ENCODE peak calls at places on chromosome 20, in six cellular contexts. M is heart left ventricle, Z is heart right ventricle, Y is fibroblast of lung, A is K562, F is SJSA1. U is an unnamed sample. For H3K27me3, the result is how much of the 10 kb centered on the place peaks cover.

GRCh38 chr20:23227274-23227673 is 123.3 kb upstream of the NXT1 start:
- DNase-seq in M (no peak), Z (no peak), Y (no peak), A (no peak), F (no peak), U (no peak)

GRCh38 chr20:2331901-2332565 is 36.2 kb downstream of the TGM3 start:
- DNase-seq in M (no peak), Z (no peak), Y (no peak), A (no peak), F (no peak), U (no peak)

GRCh38 chr20:62320581-62321354 is 18.0 kb downstream of the ADRM1 start:
- DNase-seq in M (no peak), Z (no peak), Y (no peak), A (peak), F (no peak), U (no peak)

GRCh38 chr20:43842126-43843020 is 72.3 kb upstream of the TOX2 start:
- DNase-seq in M (no peak), Z (no peak), Y (no peak), A (no peak), F (peak), U (no peak)

GRCh38 chr20:59074456-59074855 is 31.9 kb upstream of the PRELID3B start:
- DNase-seq in M (no peak), Z (no peak), Y (peak), A (no peak), F (no peak), U (no peak)

GRCh38 chr20:38447931-38448675 is 13.0 kb upstream of the SNHG17 start:
- DNase-seq in M (no peak), Z (no peak), Y (no peak), A (peak), F (no peak), U (no peak)

GRCh38 chr20:13665709-13666108 is 27.0 kb upstream of the TASP1 start:
- DNase-seq in M (no peak), Z (no peak), Y (no peak), A (no peak), F (no peak), U (no peak)

GRCh38 chr20:58002901-58003300 is 225.6 kb downstream of the ANKRD60 start:
- DNase-seq in M (no peak), Z (no peak), Y (no peak), A (no peak), F (no peak), U (no peak)

GRCh38 chr20:62782149-62782892 is 14.0 kb upstream of the MRGBP start:
- DNase-seq in M (no peak), Z (no peak), Y (no peak), A (peak), F (no peak), U (no peak)

GRCh38 chr20:49290608-49291191 is 12.8 kb upstream of the ZNFX1 start:
- DNase-seq in M (no peak), Z (no peak), Y (no peak), A (peak), F (no peak), U (no peak)

GRCh38 chr20:37492945-37493344 is 28.1 kb upstream of the NNAT start:
- DNase-seq in M (no peak), Z (no peak), Y (no peak), A (no peak), F (no peak), U (no peak)

GRCh38 chr20:37727247-37727956 is 33.6 kb downstream of the CTNNBL1 start:
- DNase-seq in M (no peak), Z (no peak), Y (no peak), A (no peak), F (no peak), U (peak)

GRCh38 chr20:542777-543368 is 717 bp downstream of the CSNK2A1 start:
- DNase-seq in M (peak), Z (no peak), Y (no peak), A (peak), F (no peak), U (no peak)

GRCh38 chr20:50341880-50342637 is 151.4 kb downstream of the CEBPB start:
- DNase-seq in M (no peak), Z (no peak), Y (no peak), A (no peak), F (no peak), U (no peak)

GRCh38 chr20:18728165-18728866 is 85.3 kb upstream of the SCP2D1 start:
- DNase-seq in M (no peak), Z (no peak), Y (no peak), A (no peak), F (no peak), U (no peak)

GRCh38 chr20:41432620-41433602 is 66.3 kb upstream of the EMILIN3 start:
- DNase-seq in M (no peak), Z (no peak), Y (no peak), A (no peak), F (no peak), U (no peak)

GRCh38 chr20:63501818-63502670 is 3.2 kb upstream of the EEF1A2 start:
- DNase-seq in M (peak), Z (peak), Y (no peak), A (peak), F (no peak), U (peak)

GRCh38 chr20:50715694-50716093 is 15.7 kb upstream of the PARD6B start:
- DNase-seq in M (no peak), Z (no peak), Y (no peak), A (no peak), F (no peak), U (no peak)

GRCh38 chr20:23120936-23121765 is 35.0 kb upstream of the CD93 start:
- DNase-seq in M (no peak), Z (no peak), Y (no peak), A (peak), F (no peak), U (no peak)

GRCh38 chr20:43379239-43379917 is 78.3 kb upstream of the SRSF6 start:
- DNase-seq in M (no peak), Z (no peak), Y (peak), A (no peak), F (no peak), U (peak)

GRCh38 chr20:36482044-36482473 is 59.3 kb upstream of the MYL9 start:
- DNase-seq in M (peak), Z (peak), Y (no peak), A (no peak), F (no peak), U (peak)

GRCh38 chr20:59386819-59387218 is 86.4 kb downstream of the EDN3 start:
- DNase-seq in M (no peak), Z (no peak), Y (no peak), A (no peak), F (no peak), U (no peak)

GRCh38 chr20:57566399-57566798 is 5.5 kb downstream of the PCK1 start:
- DNase-seq in M (no peak), Z (no peak), Y (no peak), A (no peak), F (no peak), U (no peak)

GRCh38 chr20:2911200-2911599 is 37.9 kb downstream of the PTPRA start:
- DNase-seq in M (no peak), Z (no peak), Y (no peak), A (no peak), F (no peak), U (no peak)

GRCh38 chr20:63268671-63269439 is 3.8 kb upstream of the ARFGAP1 start:
- DNase-seq in M (no peak), Z (no peak), Y (no peak), A (no peak), F (no peak), U (no peak)

GRCh38 chr20:57785720-57786119 is 75.9 kb upstream of the PMEPA1 start:
- DNase-seq in M (no peak), Z (no peak), Y (no peak), A (no peak), F (no peak), U (no peak)

GRCh38 chr20:50930139-50931047 is 844 bp downstream of the ADNP start:
- DNase-seq in M (peak), Z (peak), Y (no peak), A (peak), F (peak), U (peak)

GRCh38 chr20:62860391-62860923 is 1.2 kb downstream of the TCFL5 start:
- DNase-seq in M (no peak), Z (no peak), Y (peak), A (peak), F (no peak), U (peak)

GRCh38 chr20:20520776-20521175 is 152.9 kb downstream of the INSM1 start:
- DNase-seq in M (no peak), Z (no peak), Y (peak), A (no peak), F (no peak), U (no peak)

DNA sequence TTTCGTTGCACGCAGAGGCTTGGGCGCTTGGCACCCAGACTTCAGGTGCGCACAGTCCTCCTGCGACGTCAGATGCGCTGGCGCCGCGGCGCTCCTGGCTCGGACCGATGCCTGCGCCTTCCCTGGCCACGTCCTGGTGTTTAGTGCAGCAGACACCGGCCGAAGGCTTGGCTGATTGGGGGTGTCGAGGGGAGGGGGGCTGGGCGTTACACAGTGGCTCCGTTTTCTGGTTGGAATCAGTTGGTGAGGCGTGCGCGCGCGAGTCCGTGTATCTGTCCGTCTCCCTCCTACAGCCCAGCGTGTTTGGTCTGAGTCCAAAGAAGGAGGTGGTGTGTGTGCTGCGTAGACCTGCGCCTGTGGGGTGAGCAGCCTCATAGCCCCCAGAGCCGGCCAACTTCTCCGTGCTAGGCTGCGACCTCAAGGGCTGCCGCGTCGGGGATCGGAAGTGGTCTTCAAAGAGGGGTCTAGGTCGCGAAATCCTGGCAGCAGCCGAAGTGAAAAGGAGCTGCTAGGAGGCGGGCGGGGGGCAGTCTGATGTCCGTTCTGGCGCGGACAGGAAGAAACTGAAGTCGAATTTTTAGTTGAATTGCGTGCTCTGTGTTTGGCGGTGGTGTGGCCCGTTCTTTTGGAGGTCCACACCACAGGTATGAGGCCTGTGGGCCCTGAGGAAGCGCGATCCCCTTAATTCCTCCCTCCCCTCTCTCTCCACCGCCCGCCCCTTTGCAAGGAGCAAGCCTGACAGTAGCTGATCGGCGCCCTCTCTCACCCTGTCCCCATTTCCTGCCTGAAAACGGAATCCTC is 1.6 kb downstream of the SYNDIG1 start:
- DNase-seq in M (no peak), Z (no peak), Y (no peak), A (no peak), F (no peak), U (no peak)
- H3K27me3 ChIP-seq in M (under half), Z (under half), Y (under half), A (under half), F (half or more), U (under half)

GRCh38 chr20:9518776-9519175 is 4.4 kb downstream of the LAMP5 start:
- DNase-seq in M (no peak), Z (no peak), Y (no peak), A (no peak), F (no peak), U (no peak)
- H3K27ac ChIP-seq in M (no peak), Z (no peak), Y (no peak), A (no peak), F (no peak), U (no peak)

DNA sequence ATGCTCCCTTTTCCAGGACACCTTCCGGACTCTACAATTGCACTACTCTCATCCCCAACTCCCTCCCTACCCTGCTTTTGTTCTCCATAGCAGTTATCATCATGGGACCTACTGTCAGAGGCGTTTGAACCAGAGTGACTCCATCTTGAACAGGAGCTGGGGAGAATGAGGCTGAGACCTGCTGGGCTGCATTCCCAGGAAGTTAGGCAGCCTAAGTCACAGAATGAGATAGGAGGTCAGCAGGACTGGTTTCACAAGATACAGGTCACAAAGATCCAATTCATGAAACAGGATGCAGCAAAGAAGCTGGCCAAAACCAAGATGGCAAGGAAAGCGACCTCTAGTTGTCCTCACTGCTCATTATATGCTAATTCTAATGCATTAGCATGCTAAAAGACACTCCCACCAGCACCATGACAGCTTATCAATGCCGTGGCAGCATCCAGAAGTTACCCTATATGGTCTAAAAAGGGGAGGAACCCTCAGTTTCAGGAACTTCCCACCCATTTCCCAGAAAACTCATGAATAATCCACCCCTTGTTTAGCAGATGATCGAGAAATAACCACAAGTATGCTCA is 15.7 kb downstream of the SLC13A3 start:
- DNase-seq in M (no peak), Z (no peak), Y (no peak), A (peak), F (no peak), U (peak)
- H3K27me3 ChIP-seq in M (under half), Z (under half), Y (under half), A (under half), F (under half), U (under half)

GRCh38 chr20:30910937-30911725 is 346.3 kb upstream of the DEFB115 start:
- DNase-seq in M (no peak), Z (no peak), Y (no peak), A (no peak), F (no peak), U (no peak)

DNA sequence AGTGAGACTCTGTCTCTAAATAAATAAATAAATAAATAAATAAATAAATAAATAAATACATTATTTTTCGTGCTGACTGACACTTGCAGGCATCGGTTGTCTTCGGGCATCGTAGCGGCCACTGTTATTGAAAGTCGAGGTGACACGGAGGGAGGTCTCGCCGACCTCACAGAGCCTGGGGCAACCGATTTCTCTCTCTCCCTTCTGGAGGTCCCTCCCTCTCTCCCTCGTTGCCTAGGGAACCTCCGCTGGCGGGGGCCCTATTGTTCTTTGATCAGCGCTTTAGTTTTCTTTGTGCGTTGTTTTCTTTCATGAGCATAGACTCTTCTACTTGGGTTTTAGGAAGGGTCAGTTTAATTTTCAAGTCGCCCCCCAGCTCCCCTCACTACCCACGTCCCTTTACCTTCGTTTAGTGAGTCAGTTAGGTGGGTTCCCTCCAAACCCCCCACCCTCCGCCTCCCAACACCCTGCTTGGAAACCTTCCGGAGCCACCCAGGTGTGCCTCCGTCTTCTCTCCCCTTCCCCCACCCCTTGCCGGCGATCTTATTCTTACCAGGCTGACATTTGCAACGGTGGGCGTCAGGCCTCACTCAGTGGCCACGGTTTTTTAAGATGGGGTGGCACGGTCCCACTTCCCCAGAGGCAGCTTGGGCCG is 345.3 kb upstream of the DEFB115 start:
- DNase-seq in M (no peak), Z (no peak), Y (no peak), A (peak), F (no peak), U (peak)
- H3K27ac ChIP-seq in M (no peak), Z (no peak), Y (no peak), A (no peak), F (no peak), U (peak)

GRCh38 chr20:46000571-46001145 is 8.1 kb upstream of the MMP9 start:
- DNase-seq in M (no peak), Z (no peak), Y (no peak), A (no peak), F (no peak), U (no peak)
- H3K27me3 ChIP-seq in M (under half), Z (under half), Y (under half), A (under half), F (under half), U (under half)

GRCh38 chr20:5991623-5992441 is 41.4 kb downstream of the MCM8 start:
- DNase-seq in M (no peak), Z (no peak), Y (no peak), A (no peak), F (no peak), U (no peak)
- H3K27ac ChIP-seq in M (no peak), Z (no peak), Y (no peak), A (no peak), F (no peak), U (no peak)

DNA sequence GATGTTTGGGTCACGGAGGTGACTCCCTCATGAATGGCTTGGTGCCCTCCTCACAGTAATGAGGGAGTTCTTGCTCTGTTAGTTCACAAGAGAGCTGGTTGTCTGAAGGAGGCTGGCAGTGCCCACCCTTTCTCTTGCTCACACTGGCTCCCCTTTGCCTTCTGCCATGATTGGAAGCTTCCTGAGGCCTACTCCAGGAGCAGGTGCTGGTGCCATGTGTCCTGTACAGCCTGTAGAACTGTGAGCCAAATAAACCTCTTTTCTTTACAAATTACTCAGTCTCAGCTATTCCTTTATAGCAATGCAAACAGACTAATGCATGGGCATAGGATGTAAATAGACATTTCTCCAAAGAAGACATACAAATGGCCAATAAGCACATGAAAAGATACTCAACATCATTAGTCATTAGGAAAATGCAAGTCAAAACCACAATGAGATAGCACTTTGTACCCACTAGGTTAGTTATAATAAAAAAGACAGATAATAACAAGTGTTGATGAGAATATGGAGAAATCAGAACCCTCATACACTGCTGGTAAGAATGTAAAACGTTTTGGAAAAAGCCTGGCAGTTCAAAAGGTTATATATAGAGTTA is 17.7 kb downstream of the C20orf203 start:
- DNase-seq in M (no peak), Z (no peak), Y (no peak), A (no peak), F (no peak), U (no peak)
- H3K27me3 ChIP-seq in M (under half), Z (under half), Y (under half), A (under half), F (under half), U (under half)